ENCODE peak calls at places on chromosomes 12 and 14, in seven cellular contexts. U is K562, I is HepG2, F is A549, Y is ovary, J is stomach, A is sigmoid colon. B is an unnamed sample.

GRCh38 chr12:58656254-58657009 is 263.9 kb downstream of the LRIG3 start:
- DNase-seq in U (no peak), A (no peak), I (no peak), F (no peak), Y (no peak), J (no peak), B (no peak)

GRCh38 chr14:99879401-99880295 is 86.4 kb downstream of the EML1 start:
- DNase-seq in A (no peak), U (no peak), Y (no peak), F (no peak), J (no peak), I (no peak), B (no peak)

GRCh38 chr14:101028971-101029667 is 125.6 kb upstream of the RTL1 start:
- DNase-seq in F (no peak), Y (no peak), J (no peak), U (no peak), A (peak; percentile 43), I (no peak), B (no peak)

GRCh38 chr14:91244501-91244901 is at the start of gene GPR68:
- DNase-seq in Y (no peak), I (no peak), U (no peak), J (peak; percentile 57), F (no peak), A (peak; percentile 84), B (no peak)

GRCh38 chr12:54160807-54161480 is 27.8 kb downstream of the SMUG1 start:
- DNase-seq in J (no peak), I (no peak), A (no peak), Y (no peak), F (no peak), U (no peak), B (no peak)

GRCh38 chr12:114993202-114993601 is 309.2 kb upstream of the TBX3 start:
- DNase-seq in I (no peak), U (no peak), J (no peak), A (no peak), F (no peak), Y (no peak), B (no peak)

GRCh38 chr12:110245278-110245868 is 35.7 kb upstream of the ATP2A2 start:
- DNase-seq in A (no peak), Y (no peak), J (peak; percentile 72), I (peak; percentile 29), U (no peak), F (peak; percentile 73), B (no peak)

GRCh38 chr14:24959791-24960331 is 90.1 kb downstream of the STXBP6 start:
- DNase-seq in U (no peak), Y (no peak), I (peak; percentile 90), F (no peak), A (no peak), J (no peak), B (no peak)

GRCh38 chr12:116222358-116222757 is 55.1 kb downstream of the MED13L start:
- DNase-seq in Y (peak; percentile 93), F (peak; percentile 77), A (peak; percentile 90), U (no peak), J (peak; percentile 82), I (peak; percentile 55), B (peak; percentile 98)

GRCh38 chr12:78916845-78917480 is 52.4 kb downstream of the SYT1 start:
- DNase-seq in F (peak; percentile 26), A (no peak), Y (no peak), J (no peak), U (no peak), I (no peak), B (no peak)

GRCh38 chr12:57200497-57200896 is 16.1 kb upstream of the NXPH4 start:
- DNase-seq in U (no peak), F (no peak), J (no peak), Y (no peak), I (no peak), A (no peak), B (no peak)

GRCh38 chr12:685388-685787 is 22.1 kb upstream of the NINJ2 start:
- DNase-seq in F (peak; percentile 42), A (no peak), U (no peak), I (no peak), Y (no peak), J (no peak), B (no peak)
- TF ChIP-seq EP300 in F (no peak), A (no peak), U (no peak), I (no peak), Y (no peak), J (no peak), B (no peak)

GRCh38 chr14:84420236-84420635 is 1109.7 kb upstream of the FLRT2 start:
- DNase-seq in I (no peak), Y (no peak), A (no peak), J (no peak), U (no peak), F (no peak), B (no peak)
- TF ChIP-seq EP300 in I (no peak), Y (no peak), A (no peak), J (no peak), U (no peak), F (no peak), B (no peak)

DNA sequence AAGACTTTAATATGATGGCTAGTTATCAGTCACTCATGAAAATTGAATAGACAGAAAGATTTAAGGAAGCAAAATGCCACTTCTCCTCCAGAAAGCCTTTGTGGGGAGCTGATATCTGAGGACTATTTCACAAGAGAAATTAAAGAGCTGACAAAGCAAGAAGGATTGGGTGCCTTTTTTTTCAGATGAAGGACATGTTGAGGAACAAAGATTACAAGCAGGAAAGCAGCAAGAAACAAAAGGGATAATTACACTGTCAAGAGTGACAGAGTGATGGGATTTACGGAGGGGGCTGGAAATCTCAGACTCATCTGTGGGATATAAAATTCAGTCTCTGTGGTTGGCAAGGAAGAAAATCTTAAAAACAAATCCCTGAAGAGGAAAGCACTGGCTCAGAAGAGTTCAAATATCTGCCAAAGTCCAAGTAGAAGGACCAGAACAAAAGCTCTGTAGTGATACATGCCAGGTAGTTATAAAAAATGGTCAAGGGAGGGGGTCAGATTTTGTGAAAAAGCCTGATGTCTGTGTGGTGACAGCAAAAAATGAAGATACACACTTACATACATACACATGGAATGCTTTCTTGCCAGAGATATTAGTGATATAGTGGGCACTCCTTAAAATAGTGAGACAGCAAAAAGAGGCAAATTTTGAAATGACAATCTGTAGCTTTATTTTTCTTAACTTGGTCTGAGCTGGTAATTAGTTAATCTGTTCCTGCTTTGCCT is 63.0 kb downstream of the EPS8 start:
- DNase-seq in A (no peak), I (no peak), Y (no peak), U (no peak), J (no peak), F (no peak), B (no peak)
- TF ChIP-seq EP300 in A (no peak), I (no peak), Y (no peak), U (no peak), J (no peak), F (no peak), B (no peak)

DNA sequence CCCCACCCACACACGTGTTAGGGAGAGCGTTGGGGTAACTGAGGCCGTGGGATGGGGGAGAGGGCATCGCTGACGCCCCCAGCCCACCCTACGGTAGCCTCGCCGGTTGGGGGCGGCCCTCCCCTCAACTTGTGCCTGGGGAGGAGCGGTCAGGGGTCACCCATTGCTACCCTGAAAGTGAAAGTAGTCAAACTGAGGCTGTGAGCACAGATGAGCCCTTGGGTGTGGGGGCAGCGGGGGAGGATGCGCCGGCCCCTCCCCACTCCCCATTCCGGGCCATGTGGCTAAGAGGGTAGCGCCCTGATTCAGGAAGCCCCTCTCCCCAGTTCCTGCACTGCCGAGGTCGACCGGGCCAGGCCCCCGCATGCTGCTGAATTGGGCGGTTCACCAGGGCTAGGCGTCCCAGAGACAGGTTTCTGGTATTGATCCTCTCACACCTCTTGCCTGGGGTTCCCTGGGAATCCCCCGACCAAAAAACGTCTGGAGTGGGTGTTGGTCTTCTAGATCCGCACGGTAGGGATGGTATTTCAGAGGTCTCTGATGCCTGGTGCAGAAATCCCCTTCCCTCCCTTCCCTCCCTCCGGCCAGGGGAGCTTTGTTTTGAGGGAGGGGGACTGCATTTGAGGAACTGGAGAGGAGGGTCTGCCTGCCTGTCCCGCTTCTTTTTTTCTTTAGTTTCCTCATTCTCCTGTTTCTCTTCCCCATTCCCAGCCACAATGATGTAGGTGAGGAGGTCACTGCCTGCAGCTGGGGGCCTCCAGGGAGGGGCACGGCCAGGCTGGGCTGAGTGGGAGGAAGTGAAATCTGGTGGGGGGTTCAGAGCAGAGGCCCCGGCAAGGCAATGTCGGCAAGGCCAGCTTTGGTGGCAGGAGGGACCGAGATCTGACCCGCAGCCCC is 999 bp downstream of the SH2B3 start:
- DNase-seq in U (no peak), F (no peak), A (peak; percentile 81), J (no peak), I (no peak), Y (no peak), B (no peak)
- TF ChIP-seq EP300 in U (no peak), F (no peak), A (no peak), J (no peak), I (no peak), Y (no peak), B (peak; percentile 69)

DNA sequence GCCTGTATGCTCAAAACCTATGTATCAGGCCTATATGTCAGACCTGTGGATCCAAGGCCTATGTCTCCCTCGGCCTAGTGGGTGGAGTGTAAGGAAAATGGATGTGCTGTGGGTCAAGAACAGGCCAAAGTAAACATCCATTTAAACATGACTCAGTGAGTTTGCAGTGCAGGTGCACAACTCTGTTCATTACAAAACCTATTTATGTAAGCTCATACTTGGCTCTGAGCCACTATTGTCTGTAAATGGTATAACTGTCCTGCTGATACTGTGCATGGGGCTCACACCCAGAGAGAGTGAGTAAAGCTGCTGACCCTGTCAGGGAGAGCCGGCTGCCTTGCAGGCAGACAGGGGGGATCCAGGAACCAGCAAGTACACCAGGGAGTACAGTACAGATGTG is 249.7 kb upstream of the AVPR1A start:
- DNase-seq in F (peak; percentile 56), I (peak; percentile 45), A (no peak), J (no peak), Y (no peak), U (no peak), B (no peak)
- TF ChIP-seq EP300 in F (no peak), I (peak; percentile 22), A (no peak), J (no peak), Y (no peak), U (no peak), B (no peak)

GRCh38 chr12:6961695-6962284 is 8.7 kb downstream of the PHB2 start:
- DNase-seq in U (peak; percentile 76), Y (peak; percentile 73), I (peak; percentile 81), F (peak; percentile 89), A (peak; percentile 89), J (peak; percentile 75), B (no peak)

GRCh38 chr12:6963016-6963731 is 7.3 kb downstream of the PHB2 start:
- DNase-seq in Y (peak; percentile 37), F (no peak), I (no peak), J (peak; percentile 95), A (peak; percentile 65), U (no peak), B (no peak)

GRCh38 chr12:6961278-6961694 is 9.2 kb downstream of the PHB2 start:
- DNase-seq in F (no peak), J (peak; percentile 76), U (peak; percentile 63), I (no peak), Y (peak; percentile 63), A (peak; percentile 86), B (no peak)

GRCh38 chr12:6963741-6964446 is 6.6 kb downstream of the PHB2 start:
- DNase-seq in F (no peak), A (peak; percentile 76), U (no peak), I (no peak), J (no peak), Y (peak; percentile 50), B (no peak)

GRCh38 chr12:6962285-6963015 is 8.0 kb downstream of the PHB2 start:
- DNase-seq in A (peak; percentile 64), F (no peak), I (no peak), J (peak; percentile 86), U (peak; percentile 29), Y (peak; percentile 24), B (no peak)
- TF ChIP-seq EP300 in A (no peak), F (no peak), I (no peak), J (no peak), U (no peak), Y (no peak), B (no peak)

B was measured in tibial nerve.